ENCODE peak calls at places on chromosomes 3 and 15, in nine cellular contexts. K, R, G, V, N, M, J, C and U are unnamed samples.

GRCh38 chr15:98881526-98882517 is 125.8 kb downstream of the PGPEP1L start:
- DNase-seq in K (no peak), R (no peak), G (no peak), V (peak), N (no peak), M (peak), J (no peak), C (peak), U (no peak)

GRCh38 chr3:172052405-172052804 is 13.0 kb downstream of the FNDC3B start:
- DNase-seq in K (no peak), R (no peak), G (no peak), V (no peak), N (no peak), M (no peak), J (no peak), C (no peak), U (no peak)

GRCh38 chr15:40301467-40302179 is 6.1 kb downstream of the PLCB2 start:
- DNase-seq in K (peak), R (no peak), G (no peak), V (peak), N (peak), M (no peak), J (no peak), C (peak), U (no peak)

GRCh38 chr15:74913041-74913440 is 6.4 kb upstream of the FAM219B start:
- DNase-seq in K (no peak), R (no peak), G (no peak), V (no peak), N (no peak), M (no peak), J (no peak), C (no peak), U (no peak)

GRCh38 chr15:70196314-70197291 is 98.9 kb upstream of the TLE3 start:
- DNase-seq in K (peak), R (peak), G (peak), V (peak), N (peak), M (peak), J (no peak), C (peak), U (peak)

GRCh38 chr15:74387141-74387541 is 19.7 kb upstream of the CYP11A1 start:
- DNase-seq in K (no peak), R (no peak), G (no peak), V (no peak), N (no peak), M (no peak), J (no peak), C (no peak), U (no peak)

GRCh38 chr3:49171119-49171774 is at the start of gene KLHDC8B:
- DNase-seq in K (peak), R (peak), G (peak), V (peak), N (peak), M (peak), J (peak), C (peak), U (peak)

GRCh38 chr15:100373942-100374341 is 32.2 kb upstream of the ADAMTS17 start:
- DNase-seq in K (peak), R (no peak), G (no peak), V (no peak), N (peak), M (no peak), J (no peak), C (peak), U (no peak)

GRCh38 chr3:130533247-130533646 is 16.3 kb downstream of the COL6A6 start:
- DNase-seq in K (no peak), R (no peak), G (no peak), V (no peak), N (no peak), M (no peak), J (no peak), C (no peak), U (no peak)

GRCh38 chr15:70345251-70346019 is 247.7 kb upstream of the TLE3 start:
- DNase-seq in K (no peak), R (no peak), G (peak), V (no peak), N (no peak), M (no peak), J (no peak), C (no peak), U (no peak)

GRCh38 chr3:127495821-127496220 is 94.7 kb downstream of the TPRA1 start:
- DNase-seq in K (no peak), R (no peak), G (no peak), V (no peak), N (no peak), M (no peak), J (no peak), C (no peak), U (no peak)

GRCh38 chr3:106025151-106025722 is 156.4 kb upstream of the CBLB start:
- DNase-seq in K (no peak), R (no peak), G (peak), V (no peak), N (no peak), M (peak), J (no peak), C (no peak), U (no peak)

GRCh38 chr3:126212629-126213375 is 32.4 kb upstream of the ALDH1L1 start:
- DNase-seq in K (peak), R (peak), G (peak), V (peak), N (peak), M (no peak), J (peak), C (peak), U (peak)

GRCh38 chr3:151452346-151452745 is 8.5 kb downstream of the IGSF10 start:
- DNase-seq in K (no peak), R (no peak), G (no peak), V (no peak), N (no peak), M (no peak), J (no peak), C (no peak), U (no peak)

GRCh38 chr3:158809642-158810041 is 7.8 kb downstream of the MFSD1 start:
- DNase-seq in K (no peak), R (no peak), G (no peak), V (no peak), N (no peak), M (no peak), J (no peak), C (no peak), U (no peak)

GRCh38 chr3:63933459-63933858 is 21.3 kb upstream of the SCAANT1 start:
- DNase-seq in K (no peak), R (no peak), G (no peak), V (no peak), N (no peak), M (no peak), J (no peak), C (no peak), U (no peak)

GRCh38 chr3:68256635-68257034 is 602.2 kb upstream of the SUCLG2 start:
- DNase-seq in K (peak), R (no peak), G (no peak), V (no peak), N (peak), M (no peak), J (peak), C (peak), U (no peak)

GRCh38 chr15:75531041-75531450 is 48.1 kb downstream of the PTPN9 start:
- DNase-seq in K (no peak), R (no peak), G (no peak), V (peak), N (no peak), M (peak), J (no peak), C (no peak), U (no peak)

GRCh38 chr3:123343296-123344174 is 105.4 kb downstream of the ADCY5 start:
- DNase-seq in K (peak), R (no peak), G (peak), V (no peak), N (no peak), M (no peak), J (no peak), C (no peak), U (no peak)

GRCh38 chr3:132867956-132868355 is 145.7 kb upstream of the NPHP3 start:
- DNase-seq in K (no peak), R (no peak), G (no peak), V (peak), N (no peak), M (peak), J (no peak), C (no peak), U (no peak)

GRCh38 chr3:133246119-133246518 is 153.7 kb upstream of the BFSP2 start:
- DNase-seq in K (no peak), R (no peak), G (no peak), V (peak), N (no peak), M (no peak), J (no peak), C (no peak), U (no peak)

GRCh38 chr15:58870451-58870850 is 63.0 kb downstream of the SLTM start:
- DNase-seq in K (no peak), R (no peak), G (no peak), V (peak), N (no peak), M (no peak), J (no peak), C (no peak), U (no peak)

GRCh38 chr15:25242957-25243799 is 195.6 kb downstream of the UBE3A start:
- DNase-seq in K (peak), R (no peak), G (peak), V (no peak), N (peak), M (no peak), J (peak), C (no peak), U (no peak)

GRCh38 chr3:191085091-191085490 is 114.0 kb upstream of the OSTN start:
- DNase-seq in K (no peak), R (no peak), G (no peak), V (peak), N (no peak), M (no peak), J (no peak), C (no peak), U (no peak)

GRCh38 chr3:159453036-159453435 is 535.6 kb upstream of the IL12A start:
- DNase-seq in K (no peak), R (no peak), G (no peak), V (no peak), N (no peak), M (no peak), J (no peak), C (no peak), U (no peak)

GRCh38 chr3:39989746-39990145 is 180.3 kb downstream of the MYRIP start:
- DNase-seq in K (no peak), R (no peak), G (no peak), V (no peak), N (no peak), M (no peak), J (no peak), C (no peak), U (no peak)

GRCh38 chr3:39990532-39990931 is 181.1 kb downstream of the MYRIP start:
- DNase-seq in K (peak), R (no peak), G (no peak), V (peak), N (peak), M (peak), J (peak), C (peak), U (peak)
- TF ChIP-seq CTCF in K (peak), R (peak), G (peak), V (peak), N (peak), M (peak), J (peak), C (peak), U (peak)

DNA sequence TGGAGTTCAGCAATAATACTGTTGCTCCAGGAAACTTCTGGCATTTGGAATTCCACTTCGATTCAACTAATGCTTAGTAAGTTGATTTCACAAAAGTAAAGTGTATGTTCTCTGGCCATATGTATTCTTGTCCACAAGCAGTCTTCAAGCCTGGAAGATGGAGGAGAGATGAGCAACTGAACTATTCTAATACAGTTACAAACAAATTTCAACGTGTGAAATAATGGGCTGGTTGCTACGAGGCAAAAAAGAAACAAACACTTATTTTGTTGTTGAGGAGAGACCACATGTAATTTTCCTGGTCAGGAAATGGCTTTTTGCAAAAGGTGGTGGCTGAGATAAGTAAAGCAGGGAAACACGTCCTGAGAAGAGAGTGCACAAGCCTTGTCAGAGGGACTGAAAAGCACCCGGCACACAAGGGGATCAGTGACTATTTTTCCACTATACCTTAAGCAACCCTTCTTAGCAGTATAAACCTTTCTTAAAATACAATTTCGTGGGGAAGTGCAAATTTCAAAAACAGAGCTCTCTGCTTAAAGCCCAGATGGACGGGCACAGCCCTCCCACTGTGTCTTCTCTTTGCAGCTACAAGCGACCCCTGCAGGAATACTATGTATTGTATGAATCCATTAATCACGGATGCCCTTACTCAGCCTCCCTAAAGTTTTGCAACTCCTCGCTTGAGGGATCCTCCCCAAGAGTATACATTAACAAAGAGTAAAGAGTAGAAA is 253.9 kb downstream of the IL5RA start:
- DNase-seq in K (no peak), R (no peak), G (no peak), V (no peak), N (peak), M (no peak), J (no peak), C (peak), U (no peak)
- TF ChIP-seq CTCF in K (no peak), R (no peak), G (no peak), V (no peak), N (peak), M (no peak), J (no peak), C (peak), U (no peak)

DNA sequence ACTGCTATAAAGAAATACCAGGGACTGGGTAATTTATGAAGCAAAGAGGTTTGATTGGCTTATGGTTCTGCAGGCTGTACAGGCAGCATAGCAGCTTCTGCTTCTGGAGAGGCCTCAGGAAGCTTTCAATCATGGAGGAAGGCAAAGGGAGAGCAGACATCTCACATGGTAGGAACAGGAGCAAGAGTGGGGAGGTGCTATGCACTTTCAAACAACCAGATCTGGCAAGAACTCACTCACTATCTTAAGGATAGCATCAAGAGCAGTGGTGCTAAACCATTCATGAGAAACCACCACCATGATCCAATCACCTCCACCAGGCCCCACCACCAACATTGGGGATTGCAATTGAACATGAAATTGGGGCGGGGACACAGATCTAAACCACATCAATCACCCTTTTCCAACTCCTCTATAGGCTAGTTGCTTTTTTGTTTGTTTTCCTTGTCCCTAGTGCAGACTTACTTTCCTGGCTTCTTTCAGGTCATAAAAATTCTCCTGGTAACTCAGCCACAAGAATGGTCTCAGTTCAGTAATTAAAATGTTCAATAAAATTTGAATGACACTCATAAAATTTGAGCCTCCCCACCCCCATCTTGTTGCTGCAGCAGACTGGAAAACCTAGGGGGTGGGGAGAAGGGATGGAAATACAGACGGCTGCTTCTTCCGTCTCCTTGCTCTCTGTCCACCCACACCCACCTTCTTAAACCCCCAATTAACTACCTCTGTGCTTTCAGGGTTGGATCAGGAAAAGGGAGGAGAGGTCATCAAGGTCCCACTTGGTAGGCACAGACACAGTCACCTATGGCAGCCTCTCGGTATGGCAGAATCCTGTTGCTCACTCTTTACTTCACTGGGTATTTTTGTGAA is 16.3 kb upstream of the TIPARP start:
- DNase-seq in K (no peak), R (no peak), G (no peak), V (no peak), N (no peak), M (no peak), J (no peak), C (no peak), U (no peak)
- TF ChIP-seq CTCF in K (no peak), R (no peak), G (no peak), V (no peak), N (no peak), M (no peak), J (no peak), C (no peak), U (no peak)

DNA sequence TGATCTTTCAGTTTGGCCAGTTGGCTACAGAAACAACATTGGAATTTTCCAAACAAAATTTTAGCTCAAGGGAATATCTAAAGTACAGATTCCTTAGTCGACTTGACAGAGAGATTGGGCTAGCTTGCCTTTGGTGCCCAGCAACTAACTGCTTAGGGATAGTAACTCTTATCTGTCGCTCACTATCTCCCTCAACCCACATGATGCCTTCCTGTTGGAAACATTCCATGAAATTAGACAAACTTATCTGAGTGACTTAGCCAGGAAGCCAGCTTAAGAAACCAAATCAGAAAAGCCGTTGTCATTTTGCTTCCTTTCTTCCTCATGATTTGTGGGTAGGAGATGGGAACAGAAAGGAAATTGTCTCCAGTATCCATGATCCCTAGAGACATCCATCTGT is 791.2 kb downstream of the AGBL1 start:
- DNase-seq in K (no peak), R (no peak), G (no peak), V (no peak), N (no peak), M (no peak), J (no peak), C (no peak), U (no peak)
- TF ChIP-seq CTCF in K (no peak), R (no peak), G (no peak), V (no peak), N (no peak), M (no peak), J (no peak), C (no peak), U (no peak)

GRCh38 chr3:182636646-182637045 is 156.7 kb upstream of the ATP11B start:
- DNase-seq in K (no peak), R (no peak), G (no peak), V (peak), N (no peak), M (peak), J (no peak), C (no peak), U (no peak)
- TF ChIP-seq CTCF in K (no peak), R (no peak), G (no peak), V (no peak), N (no peak), M (no peak), J (no peak), C (no peak), U (no peak)

GRCh38 chr3:45009868-45010267 is 16.2 kb upstream of the CLEC3B start:
- DNase-seq in K (no peak), R (no peak), G (no peak), V (no peak), N (no peak), M (no peak), J (no peak), C (no peak), U (no peak)
- TF ChIP-seq CTCF in K (no peak), R (no peak), G (no peak), V (no peak), N (no peak), M (no peak), J (no peak), C (no peak), U (no peak)